ENCODE peak calls at places on chromosomes 3 and 15, in six cellular contexts. G is astrocyte of the spinal cord, D is fibroblast of the aortic adventitia, T is body of pancreas, A is PC-3, L is lower lobe of right lung. B is an unnamed sample.

GRCh38 chr15:69552057-69552815 is 99.6 kb downstream of the RPLP1 start:
- DNase-seq in T (no peak), G (no peak), L (no peak), A (no peak), D (no peak), B (no peak)

GRCh38 chr3:171806200-171807128 is 3.8 kb downstream of the PLD1 start:
- DNase-seq in D (peak; percentile 84), G (peak; percentile 83), L (no peak), T (no peak), A (peak; percentile 95), B (peak; percentile 98)

GRCh38 chr15:73986055-73986775 is 5.9 kb downstream of the STOML1 start:
- DNase-seq in T (no peak), D (no peak), L (no peak), G (no peak), A (no peak), B (no peak)

GRCh38 chr15:74176262-74177208 is 3.0 kb downstream of the ISLR start:
- DNase-seq in D (no peak), T (no peak), G (peak; percentile 34), L (peak; percentile 28), A (no peak), B (no peak)

GRCh38 chr3:127970966-127971592 is 56.0 kb downstream of the KBTBD12 start:
- DNase-seq in L (no peak), G (peak; percentile 61), A (peak; percentile 66), D (peak; percentile 72), T (peak; percentile 24), B (peak; percentile 63)

GRCh38 chr3:125057186-125057850 is 1.5 kb upstream of the HEG1 start:
- DNase-seq in D (peak; percentile 83), G (peak; percentile 86), A (peak; percentile 83), L (no peak), T (no peak), B (peak; percentile 75)

GRCh38 chr15:29115093-29115991 is 154.3 kb downstream of the NSMCE3 start:
- DNase-seq in G (peak; percentile 16), L (no peak), T (no peak), D (no peak), A (no peak), B (no peak)

GRCh38 chr3:117510396-117510795 is 800.8 kb downstream of the TUSC7 start:
- DNase-seq in G (no peak), D (peak; percentile 83), A (no peak), T (no peak), L (no peak), B (peak; percentile 65)

GRCh38 chr3:42353632-42354031 is 56.8 kb downstream of the LYZL4 start:
- DNase-seq in T (no peak), D (no peak), G (no peak), A (no peak), L (no peak), B (no peak)

GRCh38 chr3:111539351-111540331 is 2.4 kb upstream of the CD96 start:
- DNase-seq in A (peak; percentile 89), G (peak; percentile 69), T (peak; percentile 37), D (peak; percentile 73), L (peak; percentile 69), B (peak; percentile 47)

GRCh38 chr3:72004749-72005292 is 219.9 kb upstream of the PROK2 start:
- DNase-seq in D (peak; percentile 83), T (no peak), G (no peak), L (no peak), A (no peak), B (peak; percentile 49)

GRCh38 chr3:62318365-62318751 is 55.0 kb downstream of the FEZF2 start:
- DNase-seq in A (no peak), L (peak; percentile 25), G (no peak), T (no peak), D (no peak), B (no peak)
- H3K4me3 ChIP-seq in A (peak overlapping the region; percentile 66), L (peak overlapping the region; percentile 66), G (peak overlapping the region; percentile 77), T (peak overlapping the region; percentile 1), D (peak overlapping the region; percentile 82), B (peak overlapping the region; percentile 78)

DNA sequence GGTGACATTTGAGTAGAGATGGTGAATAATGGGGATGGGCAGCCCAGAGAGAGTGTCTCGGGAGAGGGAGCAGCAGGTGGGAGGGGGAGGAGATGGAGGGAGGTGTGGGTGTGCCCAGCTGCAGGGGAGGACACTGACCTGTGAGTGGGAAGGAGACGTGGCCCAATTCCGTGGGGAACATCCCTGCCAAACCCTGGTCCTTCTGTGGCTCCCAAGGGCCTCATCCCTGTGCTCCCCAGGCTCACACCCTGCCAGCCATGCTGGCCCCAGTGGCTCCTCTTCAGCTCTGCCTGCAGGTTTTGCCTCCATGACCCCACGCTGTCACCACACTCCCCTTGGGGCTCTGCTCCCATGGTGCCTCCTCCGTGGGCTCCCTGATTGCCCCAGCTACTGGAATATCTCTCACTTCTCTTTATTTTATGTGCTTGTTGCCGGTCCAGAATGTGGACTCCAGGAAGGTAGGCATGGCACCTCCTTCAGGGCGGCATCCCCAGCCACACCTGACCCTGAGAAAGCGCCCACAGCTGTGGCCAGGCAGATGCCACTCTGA is 7.0 kb downstream of the CFAP100 start:
- DNase-seq in G (no peak), A (no peak), L (no peak), T (no peak), D (no peak), B (no peak)
- TF ChIP-seq CTCF in G (no peak), A (no peak), L (no peak), T (no peak), D (no peak), B (no peak)

GRCh38 chr15:98865397-98866339 is 141.9 kb downstream of the PGPEP1L start:
- DNase-seq in A (peak; percentile 74), G (peak; percentile 78), L (peak; percentile 86), D (peak; percentile 77), T (peak; percentile 81), B (peak; percentile 71)
- H3K4me3 ChIP-seq in A (peak overlapping the region; percentile 63), G (peak overlapping the region; percentile 51), L (peak overlapping the region; percentile 61), D (peak overlapping the region; percentile 64), T (peak overlapping the region; percentile 35), B (peak overlapping the region; percentile 61)

DNA sequence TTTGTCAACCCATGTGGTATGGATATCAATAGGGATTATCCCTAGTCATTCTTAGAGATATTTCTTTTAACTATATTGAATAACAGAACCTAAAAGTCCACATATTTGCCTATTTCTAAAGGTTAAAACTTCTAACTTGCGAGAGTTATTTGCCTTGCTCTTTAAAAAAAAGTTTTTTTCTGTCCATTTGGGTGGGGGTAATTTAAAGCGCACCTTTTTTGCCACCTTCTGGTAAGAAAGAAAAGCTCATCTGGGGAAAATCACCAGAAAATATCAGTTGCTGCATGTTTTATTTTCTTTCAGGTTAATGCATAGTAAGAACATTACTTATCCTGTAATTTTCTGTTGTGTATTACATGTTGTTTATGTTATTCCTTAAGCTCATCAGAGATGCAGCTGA is 242.0 kb upstream of the GOLGA6L4 start:
- DNase-seq in G (no peak), L (no peak), D (peak; percentile 2), T (no peak), A (peak; percentile 5), B (no peak)
- TF ChIP-seq CTCF in G (no peak), L (no peak), D (no peak), T (peak; percentile 19), A (peak; percentile 37), B (peak; percentile 19)

GRCh38 chr3:120742198-120743080 is at the start of the genes GTF2E1 and RABL3:
- DNase-seq in T (peak; percentile 99), G (peak; percentile 100), D (peak; percentile 100), A (peak; percentile 100), L (peak; percentile 97), B (peak; percentile 99)

GRCh38 chr3:120745466-120745865 is 2.9 kb downstream of the GTF2E1 start:
- DNase-seq in T (no peak), L (no peak), A (no peak), G (no peak), D (no peak), B (no peak)

GRCh38 chr3:120741837-120742197 is 499 bp downstream of the RABL3 start:
- DNase-seq in D (peak; percentile 52), T (no peak), L (no peak), G (no peak), A (no peak), B (peak; percentile 51)

GRCh38 chr3:120743081-120743365 is 479 bp downstream of the GTF2E1 start:
- DNase-seq in L (no peak), T (no peak), D (peak; percentile 25), G (peak; percentile 28), A (peak; percentile 27), B (peak; percentile 25)

DNA sequence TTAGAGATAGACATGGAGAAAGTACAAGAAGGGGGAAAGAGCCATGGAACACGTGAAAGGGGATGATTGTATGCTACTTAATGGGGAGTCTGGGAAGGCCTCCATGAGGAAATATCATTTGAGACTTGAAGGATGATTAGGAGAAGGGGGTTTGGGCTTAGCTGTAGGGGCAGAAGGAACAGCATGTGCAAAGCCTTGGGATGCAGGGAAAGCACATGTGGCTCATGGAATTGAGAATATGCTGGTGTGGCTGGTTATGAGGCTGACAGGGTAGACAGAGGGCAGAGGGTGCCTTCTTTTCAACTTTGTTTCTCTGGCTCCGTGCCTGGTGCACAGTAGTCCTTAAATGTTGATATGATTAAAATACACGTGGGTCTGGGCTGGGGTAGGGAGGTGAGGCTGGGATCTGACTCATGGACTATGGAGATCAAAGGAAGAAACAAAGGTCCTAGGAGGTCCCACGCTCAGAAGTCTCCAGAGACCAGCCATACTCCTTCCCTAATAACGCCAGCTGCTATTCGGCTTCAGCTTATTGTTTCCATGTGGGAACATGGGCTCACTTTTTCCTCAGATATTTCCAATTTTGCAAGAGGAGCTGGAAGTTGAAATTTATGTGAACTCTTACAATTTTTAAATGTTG is 1.1 kb downstream of the GTF2E1 start:
- DNase-seq in L (no peak), T (peak; percentile 8), A (peak; percentile 7), G (no peak), D (peak; percentile 16), B (peak; percentile 84)
- H3K4me3 ChIP-seq in L (peak overlapping the region; percentile 98), T (peak overlapping the region; percentile 91), A (peak overlapping the region; percentile 93), G (peak overlapping the region; percentile 93), D (peak overlapping the region; percentile 96), B (peak overlapping the region; percentile 94)

DNA sequence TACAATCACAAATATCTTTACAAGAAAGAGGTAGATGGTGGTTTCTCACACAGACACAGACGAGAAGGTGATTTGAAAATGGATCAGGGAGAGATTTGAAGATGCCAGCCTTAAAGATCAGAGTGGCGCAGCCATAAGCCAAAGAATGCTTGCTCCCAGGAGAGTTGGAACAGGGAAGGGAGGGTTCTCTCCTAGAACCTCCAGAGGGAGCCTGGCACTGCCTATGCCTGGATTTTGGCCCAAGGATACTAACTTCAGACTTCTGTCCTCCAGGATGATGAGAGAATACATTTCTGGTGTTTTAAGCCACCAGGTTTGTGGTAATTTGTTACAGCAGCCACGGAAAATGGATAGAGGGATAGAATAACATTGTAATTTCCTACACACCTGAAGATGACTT is 279.1 kb downstream of the FAM43A start:
- DNase-seq in G (no peak), L (no peak), D (no peak), A (peak; percentile 40), T (no peak), B (no peak)
- TF ChIP-seq CTCF in G (no peak), L (no peak), D (no peak), A (peak; percentile 36), T (no peak), B (peak; percentile 21)